ENCODE peak calls at places on chromosomes 5 and 9, in four cellular contexts. H is GM23338, A is tibial artery, E is astrocyte of the spinal cord. J is an unnamed sample.

GRCh38 chr5:142422426-142422825 is 97.6 kb upstream of the SPRY4 start:
- DNase-seq in H (no peak), A (no peak), E (peak; percentile 76), J (no peak)

GRCh38 chr5:125679522-125679921 is 743.7 kb upstream of the GRAMD2B start:
- DNase-seq in H (no peak), A (no peak), E (no peak), J (no peak)

GRCh38 chr5:78591227-78591626 is 57.3 kb downstream of the LHFPL2 start:
- DNase-seq in H (no peak), A (no peak), E (peak; percentile 74), J (no peak)

GRCh38 chr9:93456504-93456903 is 3.1 kb upstream of the FAM120AOS start:
- DNase-seq in H (no peak), A (no peak), E (no peak), J (no peak)

GRCh38 chr9:70043689-70044449 is at the start of gene MAMDC2:
- DNase-seq in H (peak; percentile 73), A (peak; percentile 77), E (peak; percentile 49), J (no peak)

GRCh38 chr5:37740331-37741066 is 99.3 kb downstream of the GDNF start:
- DNase-seq in H (no peak), A (no peak), E (peak; percentile 64), J (no peak)

GRCh38 chr9:135577256-135577655 is 15.7 kb downstream of the PAEP start:
- DNase-seq in H (no peak), A (no peak), E (no peak), J (no peak)

GRCh38 chr9:92506184-92506857 is 24.0 kb upstream of the ASPN start:
- DNase-seq in H (no peak), A (peak; percentile 72), E (peak; percentile 93), J (peak; percentile 42)

GRCh38 chr5:151686673-151687378 is at the start of gene SPARC:
- DNase-seq in H (peak; percentile 94), A (peak; percentile 94), E (peak; percentile 94), J (peak; percentile 48)

GRCh38 chr5:34743878-34744277 is 87.8 kb downstream of the RAI14 start:
- DNase-seq in H (no peak), A (no peak), E (peak; percentile 95), J (no peak)

GRCh38 chr5:179762781-179763176 is 30.2 kb downstream of the MAML1 start:
- DNase-seq in H (no peak), A (no peak), E (peak; percentile 14), J (no peak)

DNA sequence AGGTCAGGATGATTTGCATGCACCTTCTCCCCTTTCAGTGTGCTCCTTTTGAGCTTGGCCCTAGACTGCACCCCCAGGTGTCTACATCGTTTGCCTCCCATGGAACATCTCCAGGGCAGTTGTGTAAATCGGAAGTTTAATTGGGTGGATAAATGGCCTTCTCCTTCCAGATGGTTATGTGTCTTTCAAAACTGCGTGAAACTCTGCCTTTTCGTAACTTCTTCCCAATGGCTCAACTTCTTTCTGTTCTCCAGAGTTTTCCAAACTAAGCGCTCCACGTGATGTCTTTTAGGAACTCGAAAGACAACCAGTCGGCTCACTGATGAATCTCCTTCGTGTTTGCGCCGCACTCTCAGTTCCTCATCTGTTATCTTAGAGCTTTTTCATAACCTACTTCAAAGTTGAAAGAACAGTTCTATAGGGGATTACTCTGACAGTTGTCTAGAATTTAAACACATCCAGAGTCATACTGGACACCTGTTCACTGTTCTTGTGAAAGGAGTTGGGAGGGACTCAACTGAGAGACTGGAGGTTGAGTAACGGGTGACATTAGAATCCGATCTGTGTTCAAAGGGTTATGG is 1.8 kb downstream of the ADAMTS19 start:
- DNase-seq in H (no peak), A (no peak), E (no peak), J (no peak)
- TF ChIP-seq CTCF in H (no peak), A (no peak), E (no peak), J (no peak)

DNA sequence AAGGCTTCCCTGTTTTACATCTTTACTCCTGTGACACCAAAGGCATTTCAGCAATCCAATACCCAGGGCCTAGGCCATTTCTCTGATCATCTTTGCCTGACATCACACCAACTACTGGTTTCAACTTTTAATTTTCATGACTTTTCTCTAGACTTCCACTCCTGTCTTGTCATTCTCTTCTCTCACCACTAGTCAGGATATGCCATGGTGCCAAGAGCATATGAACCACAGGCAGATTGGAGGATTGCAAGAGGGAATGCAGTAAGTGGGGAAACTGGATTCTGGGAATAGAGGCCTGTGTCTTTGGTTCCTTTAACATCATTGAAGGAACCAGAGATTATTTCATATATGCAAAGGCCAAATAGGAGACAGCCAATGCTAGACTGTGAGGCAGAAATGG is 69.3 kb downstream of the ANKRD31 start:
- DNase-seq in H (peak; percentile 77), A (no peak), E (no peak), J (no peak)
- TF ChIP-seq CTCF in H (peak; percentile 64), A (no peak), E (peak; percentile 18), J (no peak)

GRCh38 chr9:130785940-130786500 is 49.0 kb upstream of the ABL1 start:
- DNase-seq in H (no peak), A (no peak), E (no peak), J (no peak)

GRCh38 chr9:130785053-130785452 is 50.0 kb upstream of the ABL1 start:
- DNase-seq in H (no peak), A (no peak), E (no peak), J (no peak)

GRCh38 chr9:130782883-130783537 is 52.0 kb upstream of the ABL1 start:
- DNase-seq in H (no peak), A (no peak), E (no peak), J (no peak)

GRCh38 chr9:130789747-130790672 is 45.0 kb upstream of the ABL1 start:
- DNase-seq in H (no peak), A (no peak), E (no peak), J (no peak)

DNA sequence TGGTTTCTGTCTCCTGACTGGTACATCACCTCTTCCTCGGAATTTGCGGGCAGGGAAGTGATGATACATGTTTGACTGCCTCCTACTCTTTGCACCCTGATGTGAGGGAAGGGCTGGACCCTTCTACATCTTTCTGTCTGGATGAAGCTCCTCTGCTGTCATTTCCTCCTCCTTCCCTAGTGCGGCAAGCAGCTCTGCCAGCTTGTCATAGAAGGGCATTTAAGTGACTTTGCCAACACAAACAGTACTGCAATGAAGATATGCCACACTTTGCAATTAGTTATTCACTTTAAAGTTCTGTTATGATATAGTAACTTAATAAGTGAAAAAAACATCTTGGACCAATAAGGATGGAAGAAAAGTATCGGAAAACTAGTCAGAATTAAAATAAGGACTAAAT is 48.5 kb upstream of the ABL1 start:
- DNase-seq in H (no peak), A (no peak), E (no peak), J (no peak)
- TF ChIP-seq CTCF in H (no peak), A (no peak), E (no peak), J (no peak)

GRCh38 chr9:132020845-132021510 is 58.7 kb downstream of the MED27 start:
- DNase-seq in H (no peak), A (no peak), E (no peak), J (no peak)
- TF ChIP-seq CTCF in H (no peak), A (no peak), E (no peak), J (no peak)

DNA sequence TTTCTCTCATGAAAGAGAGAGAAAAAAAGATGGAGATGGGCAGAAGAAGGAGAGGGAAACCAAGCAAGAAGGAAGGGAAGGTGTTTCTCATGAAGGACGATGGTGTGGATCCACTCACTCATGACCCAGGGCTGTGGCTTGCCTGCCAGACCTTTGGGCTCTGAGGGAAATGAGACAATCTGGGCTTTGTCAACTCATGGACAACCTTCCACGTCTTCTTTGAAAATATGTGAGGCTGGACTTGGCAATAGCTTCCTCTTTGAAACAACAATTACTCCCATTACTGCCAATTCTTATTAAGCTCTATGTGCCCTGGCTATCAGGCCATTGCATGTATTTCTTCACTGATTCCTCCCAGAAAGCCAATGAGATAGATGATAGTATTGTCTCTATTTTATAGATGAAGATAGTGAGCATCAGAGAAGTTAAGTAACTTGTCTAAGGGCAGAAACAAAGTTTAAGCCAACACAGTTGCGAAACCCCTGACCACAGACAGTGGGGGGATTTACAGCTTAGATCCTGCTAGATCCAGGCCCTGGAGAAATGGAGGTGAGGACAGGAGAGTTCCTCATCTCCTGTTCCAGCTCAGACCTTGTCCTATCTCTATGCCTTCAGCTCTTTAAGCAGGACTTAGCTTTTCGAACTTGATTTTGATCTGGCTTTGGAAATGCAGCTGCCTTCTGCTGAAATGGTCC is 132.4 kb downstream of the GCNT1 start:
- DNase-seq in H (no peak), A (no peak), E (no peak), J (no peak)
- TF ChIP-seq CTCF in H (no peak), A (no peak), E (no peak), J (no peak)

DNA sequence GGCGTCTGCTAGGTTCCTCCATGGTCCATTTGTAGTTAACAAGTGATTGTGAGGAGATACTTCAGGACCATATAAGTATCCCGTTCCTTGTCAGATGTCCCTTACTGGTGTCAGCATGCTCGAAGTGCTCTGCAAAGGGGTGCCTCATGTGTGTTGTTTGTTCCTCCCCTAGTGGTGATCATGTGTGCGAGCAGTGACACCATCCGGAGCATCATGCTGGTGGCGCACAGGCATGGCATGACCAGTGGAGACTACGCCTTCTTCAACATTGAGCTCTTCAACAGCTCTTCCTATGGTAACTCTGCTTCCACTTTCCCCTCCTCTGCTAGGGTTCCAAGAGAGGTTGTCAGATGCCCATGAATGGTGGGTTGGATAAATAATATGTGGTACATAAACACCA is 13.4 kb downstream of the NPR3 start:
- DNase-seq in H (no peak), A (no peak), E (no peak), J (no peak)
- TF ChIP-seq CTCF in H (no peak), A (no peak), E (no peak), J (no peak)

J was measured in omental fat pad.